ENCODE peak calls at places on chromosomes 13 and 19, in seven cellular contexts. L is nephron progenitor cell; T is naive thymus-derived CD8-positive, alpha-beta T cell; Z is left cardiac atrium; E is fibroblast of the aortic adventitia; W is brain microvascular endothelial cell; P is HT1080. F is an unnamed sample.

GRCh38 chr19:45202637-45203036 is 24.1 kb downstream of the BLOC1S3 start:
- DNase-seq in L (no peak), T (no peak), Z (no peak), E (no peak), W (no peak), P (no peak), F (no peak)

GRCh38 chr13:42745655-42746054 is 35.7 kb upstream of the FAM216B start:
- DNase-seq in L (no peak), T (no peak), Z (no peak), E (no peak), W (no peak), P (no peak), F (no peak)

GRCh38 chr19:1261863-1262686 is 7.1 kb upstream of the CIRBP start:
- DNase-seq in L (no peak), T (no peak), Z (no peak), E (peak), W (no peak), P (no peak), F (no peak)

GRCh38 chr19:55679343-55680257 is 4.6 kb downstream of the EPN1 start:
- DNase-seq in L (no peak), T (no peak), Z (no peak), E (no peak), W (no peak), P (peak), F (no peak)

GRCh38 chr19:13887529-13887928 is 10.6 kb downstream of the NANOS3 start:
- DNase-seq in L (no peak), T (no peak), Z (no peak), E (peak), W (no peak), P (peak), F (no peak)

GRCh38 chr13:83232626-83233025 is 649.6 kb downstream of the SLITRK1 start:
- DNase-seq in L (no peak), T (no peak), Z (no peak), E (no peak), W (no peak), P (no peak), F (no peak)

GRCh38 chr13:99311748-99312492 is 4.7 kb upstream of the GPR183 start:
- DNase-seq in L (no peak), T (no peak), Z (no peak), E (peak), W (no peak), P (no peak), F (no peak)

GRCh38 chr19:14150770-14151661 is 14.6 kb upstream of the ASF1B start:
- DNase-seq in L (no peak), T (no peak), Z (no peak), E (no peak), W (no peak), P (no peak), F (no peak)

GRCh38 chr19:7272856-7273578 is 21.2 kb downstream of the INSR start:
- DNase-seq in L (no peak), T (no peak), Z (no peak), E (peak), W (no peak), P (no peak), F (no peak)

GRCh38 chr19:19050104-19050503 is 13.7 kb upstream of the SLC25A42 start:
- DNase-seq in L (no peak), T (no peak), Z (no peak), E (no peak), W (no peak), P (no peak), F (no peak)

GRCh38 chr13:39913928-39914327 is 258.5 kb downstream of the COG6 start:
- DNase-seq in L (no peak), T (no peak), Z (peak), E (peak), W (peak), P (no peak), F (no peak)

GRCh38 chr19:7673995-7674667 is 2.8 kb upstream of the MCEMP1 start:
- DNase-seq in L (peak), T (no peak), Z (peak), E (peak), W (peak), P (peak), F (no peak)

GRCh38 chr19:37699057-37699456 is 20.5 kb downstream of the ZNF607 start:
- DNase-seq in L (no peak), T (no peak), Z (no peak), E (no peak), W (no peak), P (peak), F (no peak)

GRCh38 chr19:13839193-13839937 is 37.6 kb upstream of the NANOS3 start:
- DNase-seq in L (no peak), T (peak), Z (peak), E (peak), W (no peak), P (peak), F (peak)

F was measured in CD4-positive, CD25-positive, alpha-beta regulatory T cell.